ENCODE peak calls at places on chromosome 2, in ten cellular contexts. J is uterus, S is heart left ventricle, D is sigmoid colon, E is endodermal cell, T is AG10803, L is AG04449, P is astrocyte of the spinal cord, Z is spleen, X is brain microvascular endothelial cell. M is an unnamed sample.

GRCh38 chr2:144358979-144359541 is 160.9 kb downstream of the ZEB2 start:
- DNase-seq in J (no peak), S (no peak), D (no peak), E (no peak), T (peak), L (no peak), P (peak), Z (no peak), X (peak), M (peak)

GRCh38 chr2:223737207-223737606 is 100.2 kb downstream of the AP1S3 start:
- DNase-seq in J (no peak), S (no peak), D (no peak), E (no peak), T (no peak), L (no peak), P (no peak), Z (no peak), X (no peak), M (no peak)

GRCh38 chr2:16678964-16679363 is 13.3 kb upstream of the CYRIA start:
- DNase-seq in J (no peak), S (no peak), D (no peak), E (peak), T (no peak), L (no peak), P (no peak), Z (no peak), X (no peak), M (no peak)

GRCh38 chr2:207248702-207249355 is 83.1 kb upstream of the KLF7 start:
- DNase-seq in J (no peak), S (no peak), D (no peak), E (no peak), T (no peak), L (no peak), P (no peak), Z (no peak), X (no peak), M (peak)

GRCh38 chr2:42192010-42192373 is 22.8 kb downstream of the EML4 start:
- DNase-seq in J (no peak), S (no peak), D (no peak), E (no peak), T (no peak), L (no peak), P (no peak), Z (no peak), X (no peak), M (no peak)

GRCh38 chr2:209536363-209536762 is 112.5 kb downstream of the MAP2 start:
- DNase-seq in J (no peak), S (no peak), D (no peak), E (no peak), T (no peak), L (no peak), P (no peak), Z (no peak), X (no peak), M (no peak)

GRCh38 chr2:118322381-118322780 is 234.1 kb downstream of the INSIG2 start:
- DNase-seq in J (no peak), S (no peak), D (no peak), E (no peak), T (peak), L (no peak), P (no peak), Z (no peak), X (no peak), M (no peak)

GRCh38 chr2:41040782-41041181 is 588.9 kb upstream of the SLC8A1 start:
- DNase-seq in J (no peak), S (no peak), D (no peak), E (no peak), T (no peak), L (no peak), P (no peak), Z (no peak), X (no peak), M (no peak)

GRCh38 chr2:120818441-120818920 is 82.8 kb downstream of the GLI2 start:
- DNase-seq in J (peak), S (no peak), D (peak), E (no peak), T (peak), L (no peak), P (peak), Z (peak), X (peak), M (peak)

DNA sequence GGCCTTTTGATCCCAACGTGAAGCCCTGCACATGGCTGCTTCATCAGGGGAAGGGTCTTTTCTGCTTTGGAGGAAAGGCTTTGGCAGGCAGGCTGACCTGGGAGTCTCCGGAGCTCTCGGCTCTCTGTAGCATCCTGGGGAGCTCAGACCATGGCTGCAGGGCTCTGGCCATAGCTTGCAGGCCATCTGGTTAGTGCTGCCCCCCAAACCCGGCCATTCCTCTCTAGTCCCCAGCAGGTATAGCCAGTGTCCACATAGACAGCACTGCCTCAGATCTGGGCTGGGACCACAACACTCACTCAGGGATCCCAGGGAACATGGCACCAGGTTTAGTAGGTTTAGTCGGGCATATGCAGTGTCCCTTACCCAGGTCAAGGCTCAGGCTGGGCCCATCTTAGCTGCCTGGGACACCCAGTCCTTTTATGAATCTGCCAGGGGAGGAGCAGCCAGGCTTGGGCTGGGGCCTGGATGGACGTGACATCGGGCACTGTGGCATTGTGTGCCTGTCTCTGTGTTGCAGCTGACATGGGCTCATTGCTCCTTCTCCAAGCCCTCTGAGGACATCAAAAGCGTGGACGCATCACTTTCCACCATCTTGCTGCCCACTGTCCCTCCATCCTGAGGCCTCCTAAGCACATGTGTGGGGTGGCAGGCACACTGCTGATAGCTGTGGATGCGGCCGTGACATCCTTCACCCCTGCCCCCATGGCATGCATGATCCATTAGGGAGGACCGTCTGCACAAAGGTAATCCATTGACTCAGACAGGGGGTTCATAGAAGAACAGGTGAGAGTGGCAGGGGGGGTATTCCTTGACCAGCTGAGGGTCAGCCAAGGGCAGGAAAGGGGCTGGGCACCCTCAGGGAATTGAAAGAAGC is 19.2 kb upstream of the GPR35 start:
- DNase-seq in J (no peak), S (no peak), D (peak), E (no peak), T (no peak), L (no peak), P (no peak), Z (peak), X (no peak), M (no peak)
- H3K4me3 ChIP-seq in J (no peak), S (no peak), D (no peak), E (no peak), T (no peak), L (no peak), P (no peak), Z (no peak), X (no peak), M (no peak)

DNA sequence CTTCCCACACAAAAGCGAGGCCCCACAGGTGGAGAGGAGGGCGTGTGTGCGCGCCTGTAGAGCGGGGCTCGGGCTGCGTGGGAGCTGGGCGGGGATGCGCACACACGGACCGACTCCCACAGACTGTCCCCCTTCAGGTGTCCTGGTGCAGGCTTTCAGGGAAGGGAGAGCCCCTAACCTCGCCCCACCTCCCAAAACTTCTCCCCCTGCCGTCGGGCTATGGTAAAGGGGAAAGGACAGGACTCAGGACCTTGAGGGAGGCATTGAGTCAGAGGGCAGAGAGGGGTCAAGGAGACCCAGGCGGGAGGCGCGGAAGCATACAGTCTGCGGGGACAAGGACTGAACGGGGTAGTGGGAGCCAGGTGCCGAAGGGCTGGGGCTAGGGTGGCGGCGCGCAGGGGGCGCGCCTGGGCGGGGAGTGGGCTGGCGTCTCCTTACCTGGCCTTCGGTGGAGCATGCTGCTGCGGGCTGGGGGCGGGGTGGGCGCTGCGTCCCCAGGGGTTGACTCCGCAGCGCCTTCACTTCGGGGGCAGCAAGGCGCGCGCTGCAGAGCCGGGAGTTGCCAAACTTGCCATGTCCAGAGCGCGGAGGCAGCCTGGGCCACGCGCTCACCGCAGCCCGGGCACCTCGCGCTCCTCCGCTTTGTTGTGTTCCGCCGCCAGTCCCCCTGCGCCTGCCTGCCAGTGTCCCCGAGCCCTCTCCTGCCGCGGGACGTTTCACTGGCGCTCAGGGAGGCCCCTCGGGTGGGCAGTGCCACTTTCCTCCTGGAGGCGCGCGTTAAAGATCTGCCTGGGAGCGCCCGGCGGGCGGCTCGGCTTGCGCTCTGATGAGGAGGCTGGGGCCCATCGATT is 302.0 kb downstream of the NCKAP5 start:
- DNase-seq in J (no peak), S (no peak), D (no peak), E (peak), T (peak), L (no peak), P (peak), Z (no peak), X (no peak), M (no peak)
- TF ChIP-seq CTCF in J (no peak), S (no peak), D (no peak), E (peak), T (no peak), L (peak), P (peak), Z (no peak), X (peak), M (no peak)

GRCh38 chr2:105755895-105756294 is 11.2 kb downstream of the NCK2 start:
- DNase-seq in J (no peak), S (no peak), D (no peak), E (no peak), T (no peak), L (no peak), P (no peak), Z (no peak), X (no peak), M (no peak)

GRCh38 chr2:105752691-105753090 is 8.0 kb downstream of the NCK2 start:
- DNase-seq in J (no peak), S (no peak), D (no peak), E (no peak), T (no peak), L (no peak), P (no peak), Z (no peak), X (no peak), M (no peak)

GRCh38 chr2:105754999-105755398 is 10.3 kb downstream of the NCK2 start:
- DNase-seq in J (no peak), S (no peak), D (no peak), E (peak), T (no peak), L (no peak), P (no peak), Z (no peak), X (no peak), M (no peak)

GRCh38 chr2:105753380-105753779 is 8.7 kb downstream of the NCK2 start:
- DNase-seq in J (no peak), S (no peak), D (no peak), E (peak), T (no peak), L (no peak), P (no peak), Z (no peak), X (no peak), M (no peak)

GRCh38 chr2:105754011-105754410 is 9.3 kb downstream of the NCK2 start:
- DNase-seq in J (no peak), S (no peak), D (no peak), E (peak), T (no peak), L (no peak), P (no peak), Z (no peak), X (no peak), M (no peak)
- H3K4me3 ChIP-seq in J (no peak), S (no peak), D (no peak), E (no peak), T (no peak), L (no peak), P (no peak), Z (no peak), X (no peak), M (no peak)

GRCh38 chr2:238487134-238487533 is 60.4 kb downstream of the ASB1 start:
- DNase-seq in J (no peak), S (no peak), D (no peak), E (no peak), T (no peak), L (no peak), P (no peak), Z (no peak), X (no peak), M (no peak)

GRCh38 chr2:238486123-238486848 is 59.6 kb downstream of the ASB1 start:
- DNase-seq in J (no peak), S (no peak), D (no peak), E (no peak), T (no peak), L (no peak), P (no peak), Z (no peak), X (no peak), M (no peak)

GRCh38 chr2:238483656-238484055 is 56.9 kb downstream of the ASB1 start:
- DNase-seq in J (no peak), S (no peak), D (no peak), E (no peak), T (peak), L (no peak), P (no peak), Z (no peak), X (no peak), M (no peak)

GRCh38 chr2:238487652-238488346 is 61.1 kb downstream of the ASB1 start:
- DNase-seq in J (no peak), S (no peak), D (peak), E (no peak), T (no peak), L (no peak), P (no peak), Z (peak), X (no peak), M (no peak)

DNA sequence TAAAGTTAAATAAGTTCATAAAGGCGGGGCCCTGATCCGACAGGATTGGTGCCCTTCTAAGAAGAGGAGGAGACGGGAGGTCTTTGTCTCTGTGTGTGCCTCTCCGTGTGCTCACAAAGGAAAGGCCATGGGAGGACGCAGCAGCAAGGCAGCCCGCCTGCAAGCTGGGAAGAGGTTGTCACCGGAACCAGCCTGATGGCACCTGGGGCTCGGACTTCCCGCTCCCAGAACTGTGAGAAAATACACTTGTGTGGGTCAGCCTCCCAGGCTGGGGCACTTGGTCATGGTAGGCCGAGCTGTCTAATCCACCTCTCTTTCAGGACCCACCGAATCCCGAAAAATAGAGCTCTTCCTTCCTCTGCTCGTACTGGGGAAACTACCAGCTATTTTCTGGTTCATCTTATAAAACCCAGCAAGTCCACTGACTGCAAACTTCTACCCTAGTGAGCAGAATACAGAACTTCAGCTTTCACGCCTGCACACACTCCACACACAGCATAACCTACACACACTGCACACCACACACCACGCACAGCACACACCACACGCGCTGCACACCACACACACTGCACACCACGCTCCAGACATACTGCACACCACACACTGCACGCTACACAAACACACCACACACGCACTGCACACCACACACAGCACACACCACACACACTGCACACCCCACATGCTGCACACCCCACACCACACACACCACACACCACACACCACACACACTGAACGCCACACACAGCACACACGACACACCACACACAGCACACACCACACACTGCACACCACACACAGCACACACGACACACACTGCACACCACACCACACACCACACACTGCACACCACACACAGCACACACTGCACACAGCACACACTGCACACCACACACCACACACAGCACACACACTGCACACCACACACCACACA is 58.1 kb downstream of the ASB1 start:
- DNase-seq in J (no peak), S (no peak), D (no peak), E (no peak), T (no peak), L (no peak), P (no peak), Z (no peak), X (no peak), M (no peak)
- TF ChIP-seq CTCF in J (no peak), S (no peak), D (no peak), E (no peak), T (no peak), L (no peak), P (no peak), Z (no peak), X (no peak), M (no peak)

DNA sequence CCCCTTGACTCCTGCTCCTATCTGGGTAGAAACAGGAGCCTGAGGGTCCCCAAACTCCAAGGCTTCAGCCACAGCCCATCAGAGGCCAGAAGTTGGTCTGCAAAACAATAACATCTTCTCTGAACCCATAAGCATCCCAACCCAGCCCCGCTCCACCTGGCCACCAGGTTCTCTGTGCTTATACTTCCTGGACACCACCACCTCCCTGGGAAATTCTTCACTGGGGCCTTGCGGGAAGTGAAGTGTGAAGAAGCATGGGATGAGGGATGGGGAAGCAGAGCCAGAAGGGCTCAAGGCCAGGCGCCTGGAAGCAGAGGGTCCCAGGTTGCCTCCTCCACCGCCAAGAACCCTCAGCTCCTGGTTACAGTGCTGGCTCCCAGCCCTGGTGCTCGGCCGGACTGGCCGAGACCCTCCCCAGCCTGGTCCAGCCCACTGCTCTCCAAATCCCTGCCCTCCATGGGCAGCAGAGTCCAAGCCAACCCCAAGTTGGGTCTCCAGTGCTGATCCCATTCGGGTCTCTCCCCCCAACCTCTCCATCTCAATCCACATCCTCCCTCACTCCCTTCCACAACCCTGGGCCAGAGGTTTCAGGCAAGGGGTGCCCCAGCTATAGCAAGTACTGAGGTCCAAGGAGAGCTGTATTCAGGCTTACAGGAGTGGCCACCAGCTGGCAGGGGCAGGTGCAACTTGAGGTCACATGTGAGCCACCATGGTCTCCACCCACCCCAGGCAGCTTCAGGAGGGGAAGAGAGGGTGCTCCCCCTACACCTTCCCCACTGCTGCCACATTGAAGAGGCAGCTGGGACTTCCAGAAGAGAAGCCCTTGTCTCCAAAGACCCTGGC is 60.7 kb downstream of the TNS1 start:
- DNase-seq in J (no peak), S (peak), D (no peak), E (no peak), T (no peak), L (no peak), P (no peak), Z (peak), X (no peak), M (no peak)
- H3K4me3 ChIP-seq in J (peak), S (peak), D (peak), E (no peak), T (peak), L (peak), P (no peak), Z (peak), X (peak), M (peak)

GRCh38 chr2:102143450-102143985 is 972 bp downstream of the IL1R1 start:
- DNase-seq in J (no peak), S (peak), D (peak), E (peak), T (peak), L (no peak), P (peak), Z (no peak), X (no peak), M (peak)
- TF ChIP-seq CTCF in J (no peak), S (no peak), D (no peak), E (no peak), T (peak), L (no peak), P (no peak), Z (no peak), X (no peak), M (no peak)

GRCh38 chr2:201888476-201888875 is 82.1 kb downstream of the CDK15 start:
- DNase-seq in J (no peak), S (no peak), D (no peak), E (no peak), T (no peak), L (no peak), P (no peak), Z (no peak), X (no peak), M (no peak)

GRCh38 chr2:201886504-201886903 is 80.2 kb downstream of the CDK15 start:
- DNase-seq in J (no peak), S (no peak), D (no peak), E (no peak), T (peak), L (no peak), P (peak), Z (no peak), X (peak), M (no peak)

GRCh38 chr2:201890447-201890846 is 84.1 kb downstream of the CDK15 start:
- DNase-seq in J (no peak), S (no peak), D (no peak), E (no peak), T (peak), L (no peak), P (peak), Z (no peak), X (no peak), M (no peak)

GRCh38 chr2:201891676-201892075 is 85.3 kb downstream of the CDK15 start:
- DNase-seq in J (no peak), S (no peak), D (no peak), E (no peak), T (no peak), L (no peak), P (no peak), Z (no peak), X (no peak), M (no peak)

GRCh38 chr2:201887851-201888451 is 81.6 kb downstream of the CDK15 start:
- DNase-seq in J (no peak), S (no peak), D (no peak), E (no peak), T (peak), L (no peak), P (no peak), Z (no peak), X (no peak), M (no peak)
- H3K4me3 ChIP-seq in J (no peak), S (peak), D (no peak), E (peak), T (peak), L (peak), P (peak), Z (no peak), X (peak), M (no peak)

GRCh38 chr2:127003028-127003800 is 103.7 kb downstream of the BIN1 start:
- DNase-seq in J (no peak), S (no peak), D (no peak), E (no peak), T (no peak), L (no peak), P (no peak), Z (no peak), X (no peak), M (no peak)
- TF ChIP-seq CTCF in J (no peak), S (no peak), D (no peak), E (peak), T (no peak), L (no peak), P (no peak), Z (no peak), X (no peak), M (no peak)